ENCODE peak calls at places on chromosomes 2 and 18, in ten cellular contexts. T, W, G, O, J, L, C, N, F and V are unnamed samples.

GRCh38 chr18:12776821-12777471 is 74.1 kb downstream of the PSMG2 start:
- DNase-seq in T (no peak), W (peak), G (no peak), O (no peak), J (no peak), L (no peak), C (no peak), N (no peak), F (no peak), V (no peak)

GRCh38 chr18:23532848-23533247 is 29.5 kb downstream of the RMC1 start:
- DNase-seq in T (no peak), W (peak), G (no peak), O (peak), J (no peak), L (no peak), C (no peak), N (no peak), F (no peak), V (no peak)

GRCh38 chr2:58221909-58222308 is 19.2 kb downstream of the FANCL start:
- DNase-seq in T (no peak), W (no peak), G (no peak), O (peak), J (no peak), L (no peak), C (peak), N (peak), F (no peak), V (no peak)

GRCh38 chr18:9404565-9405060 is 70.0 kb downstream of the TWSG1 start:
- DNase-seq in T (no peak), W (no peak), G (peak), O (peak), J (no peak), L (peak), C (peak), N (no peak), F (peak), V (no peak)

GRCh38 chr2:115364078-115364477 is 921.6 kb downstream of the DPP10 start:
- DNase-seq in T (no peak), W (no peak), G (peak), O (no peak), J (no peak), L (no peak), C (peak), N (peak), F (no peak), V (no peak)

GRCh38 chr2:28956415-28956826 is 24.7 kb upstream of the TOGARAM2 start:
- DNase-seq in T (no peak), W (peak), G (peak), O (peak), J (peak), L (no peak), C (peak), N (peak), F (peak), V (peak)

GRCh38 chr2:138329591-138329990 is 172.0 kb upstream of the SPOPL start:
- DNase-seq in T (no peak), W (no peak), G (no peak), O (no peak), J (no peak), L (no peak), C (no peak), N (no peak), F (no peak), V (peak)

GRCh38 chr2:241030333-241030680 is 31.9 kb downstream of the SNED1 start:
- DNase-seq in T (no peak), W (no peak), G (no peak), O (no peak), J (no peak), L (no peak), C (no peak), N (no peak), F (no peak), V (no peak)

GRCh38 chr18:69469444-69469919 is 68.8 kb downstream of the DOK6 start:
- DNase-seq in T (no peak), W (peak), G (no peak), O (peak), J (no peak), L (no peak), C (peak), N (peak), F (peak), V (no peak)

GRCh38 chr2:86274265-86274917 is 63.0 kb downstream of the REEP1 start:
- DNase-seq in T (no peak), W (no peak), G (peak), O (peak), J (no peak), L (no peak), C (peak), N (peak), F (peak), V (no peak)

GRCh38 chr2:34107811-34108210 is 508.7 kb upstream of the FAM98A start:
- DNase-seq in T (no peak), W (no peak), G (peak), O (no peak), J (no peak), L (no peak), C (no peak), N (no peak), F (no peak), V (no peak)

DNA sequence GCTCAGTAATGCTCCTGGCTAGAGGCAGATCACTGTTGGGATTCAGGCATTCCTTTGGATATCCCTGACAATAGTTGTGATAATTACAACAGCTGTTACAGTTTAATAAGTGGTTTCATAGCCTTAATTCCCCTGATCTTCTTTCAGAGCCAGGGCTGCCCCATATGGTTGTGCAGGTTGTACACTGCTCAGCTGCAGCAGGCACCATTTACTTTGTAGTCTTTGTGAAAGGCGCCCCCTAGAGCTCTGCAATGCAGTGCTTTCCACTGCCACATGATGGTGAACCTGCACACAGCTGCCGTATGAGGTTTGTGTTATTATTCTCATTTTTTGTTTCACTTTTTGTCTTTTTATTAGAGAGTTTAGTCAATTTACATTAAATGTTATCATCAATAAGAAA is 239.1 kb downstream of the KCNS3 start:
- DNase-seq in T (no peak), W (peak), G (peak), O (peak), J (peak), L (no peak), C (peak), N (peak), F (peak), V (peak)
- TF ChIP-seq CTCF in T (no peak), W (no peak), G (peak), O (peak), J (no peak), L (no peak), C (peak), N (peak), F (peak), V (peak)

GRCh38 chr2:212991120-212991519 is 160.3 kb downstream of the IKZF2 start:
- DNase-seq in T (no peak), W (no peak), G (no peak), O (no peak), J (no peak), L (no peak), C (no peak), N (no peak), F (peak), V (no peak)

GRCh38 chr2:212990697-212991096 is 160.7 kb downstream of the IKZF2 start:
- DNase-seq in T (no peak), W (no peak), G (no peak), O (no peak), J (no peak), L (no peak), C (no peak), N (peak), F (peak), V (no peak)

GRCh38 chr2:212984129-212984528 is 167.3 kb downstream of the IKZF2 start:
- DNase-seq in T (no peak), W (no peak), G (no peak), O (peak), J (no peak), L (no peak), C (no peak), N (no peak), F (no peak), V (no peak)

DNA sequence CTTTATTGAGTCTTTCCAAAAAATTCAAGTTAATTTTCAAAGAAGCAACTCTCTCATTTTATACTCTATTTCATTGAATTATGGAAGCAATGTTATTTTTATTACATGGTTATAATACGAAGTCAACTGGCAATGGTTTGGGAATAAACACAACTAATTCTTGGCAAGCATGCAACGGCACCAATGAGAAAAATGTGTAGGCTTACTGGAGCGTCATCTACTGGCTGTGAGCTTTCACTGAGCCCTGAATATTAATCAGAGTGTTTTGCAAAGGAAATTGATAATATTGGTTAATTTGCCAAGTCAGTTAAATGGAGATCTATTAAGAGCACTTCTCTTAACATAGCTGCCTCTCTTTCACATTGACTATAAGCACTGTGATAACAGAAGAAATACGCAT is 163.9 kb downstream of the IKZF2 start:
- DNase-seq in T (no peak), W (no peak), G (no peak), O (no peak), J (no peak), L (no peak), C (no peak), N (no peak), F (no peak), V (no peak)
- TF ChIP-seq CTCF in T (no peak), W (no peak), G (peak), O (no peak), J (no peak), L (no peak), C (no peak), N (no peak), F (no peak), V (no peak)

GRCh38 chr2:14257801-14258507 is 374.6 kb upstream of the LRATD1 start:
- DNase-seq in T (no peak), W (no peak), G (peak), O (no peak), J (no peak), L (no peak), C (no peak), N (no peak), F (no peak), V (no peak)

GRCh38 chr2:14261771-14262170 is 370.7 kb upstream of the LRATD1 start:
- DNase-seq in T (no peak), W (no peak), G (peak), O (no peak), J (no peak), L (no peak), C (no peak), N (no peak), F (no peak), V (no peak)

DNA sequence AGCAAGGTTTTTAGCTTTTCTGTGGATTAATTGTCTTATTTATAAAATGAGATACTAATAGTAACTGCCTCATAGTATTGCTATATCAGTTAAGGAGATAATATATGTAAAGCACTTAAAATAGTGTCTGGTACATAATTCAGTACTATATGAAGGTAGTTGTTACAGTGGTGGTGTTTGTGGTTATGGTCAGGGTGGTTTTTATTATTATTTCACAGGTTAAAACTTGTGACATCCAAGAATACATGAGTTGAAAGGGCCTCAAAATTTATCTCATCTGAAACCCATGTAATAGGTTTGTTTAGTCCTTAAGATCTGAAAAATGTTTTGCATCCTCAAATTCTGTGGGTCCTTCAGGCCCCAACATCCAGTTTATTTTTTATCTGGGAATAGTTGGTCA is 369.5 kb upstream of the LRATD1 start:
- DNase-seq in T (no peak), W (no peak), G (no peak), O (no peak), J (no peak), L (no peak), C (no peak), N (no peak), F (no peak), V (no peak)
- TF ChIP-seq CTCF in T (no peak), W (no peak), G (no peak), O (no peak), J (no peak), L (no peak), C (no peak), N (no peak), F (no peak), V (no peak)

GRCh38 chr2:101580528-101580927 is 105.6 kb upstream of the RFX8 start:
- DNase-seq in T (no peak), W (no peak), G (no peak), O (no peak), J (no peak), L (no peak), C (no peak), N (no peak), F (no peak), V (no peak)

GRCh38 chr2:101578671-101579070 is 103.8 kb upstream of the RFX8 start:
- DNase-seq in T (no peak), W (no peak), G (no peak), O (no peak), J (no peak), L (no peak), C (no peak), N (no peak), F (no peak), V (no peak)

GRCh38 chr2:101581675-101582299 is 106.9 kb upstream of the RFX8 start:
- DNase-seq in T (no peak), W (no peak), G (no peak), O (no peak), J (no peak), L (no peak), C (no peak), N (no peak), F (no peak), V (no peak)

GRCh38 chr2:101574622-101575021 is 99.7 kb upstream of the RFX8 start:
- DNase-seq in T (no peak), W (no peak), G (no peak), O (no peak), J (no peak), L (no peak), C (no peak), N (no peak), F (no peak), V (no peak)

DNA sequence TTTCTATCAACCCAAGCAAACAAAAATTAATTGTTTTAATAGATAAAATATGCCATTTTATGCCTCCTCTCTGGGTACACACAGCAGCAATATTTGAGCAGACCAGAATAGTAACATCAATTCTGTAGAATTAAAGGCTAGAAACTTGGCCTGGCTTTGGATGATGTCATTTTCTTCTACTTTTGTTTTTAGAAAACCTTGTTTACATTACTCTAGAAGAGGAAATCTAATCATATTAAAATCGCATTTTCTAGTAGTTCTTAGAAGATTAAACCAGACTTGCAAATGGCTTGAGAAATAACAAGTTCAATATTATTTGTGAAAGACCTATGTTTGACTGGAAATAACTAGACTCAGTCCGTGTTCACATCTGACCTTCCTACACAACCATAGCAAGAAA is 102.3 kb upstream of the RFX8 start:
- DNase-seq in T (no peak), W (no peak), G (no peak), O (no peak), J (no peak), L (no peak), C (no peak), N (peak), F (no peak), V (no peak)
- TF ChIP-seq CTCF in T (no peak), W (no peak), G (no peak), O (no peak), J (no peak), L (no peak), C (no peak), N (no peak), F (no peak), V (no peak)

GRCh38 chr2:199459286-199460100 is 1.8 kb upstream of the SATB2 start:
- DNase-seq in T (no peak), W (peak), G (peak), O (peak), J (peak), L (peak), C (peak), N (peak), F (peak), V (peak)
- TF ChIP-seq CTCF in T (no peak), W (no peak), G (no peak), O (no peak), J (no peak), L (no peak), C (peak), N (no peak), F (no peak), V (peak)

DNA sequence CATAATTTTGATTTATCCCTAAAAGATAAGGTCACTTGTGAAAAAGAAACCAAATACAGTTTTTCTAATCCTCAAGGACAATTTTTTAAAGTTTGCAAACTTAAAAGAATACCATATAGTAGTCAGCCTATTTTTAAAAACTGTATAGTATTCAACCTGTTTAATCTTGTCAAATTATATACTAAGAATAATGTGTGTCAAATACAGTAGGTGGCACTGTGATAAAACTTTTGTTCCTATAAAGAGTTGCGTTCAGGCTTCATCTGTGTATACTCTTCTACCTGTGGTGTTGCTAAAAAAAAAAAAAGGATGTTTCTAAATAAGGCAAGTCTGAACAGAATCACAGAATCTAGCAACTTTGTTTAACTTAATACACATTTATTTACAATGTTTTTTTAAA is 68.6 kb downstream of the CCDC138 start:
- DNase-seq in T (no peak), W (no peak), G (peak), O (peak), J (no peak), L (no peak), C (peak), N (peak), F (peak), V (no peak)
- TF ChIP-seq CTCF in T (no peak), W (no peak), G (peak), O (no peak), J (no peak), L (peak), C (no peak), N (peak), F (no peak), V (peak)

DNA sequence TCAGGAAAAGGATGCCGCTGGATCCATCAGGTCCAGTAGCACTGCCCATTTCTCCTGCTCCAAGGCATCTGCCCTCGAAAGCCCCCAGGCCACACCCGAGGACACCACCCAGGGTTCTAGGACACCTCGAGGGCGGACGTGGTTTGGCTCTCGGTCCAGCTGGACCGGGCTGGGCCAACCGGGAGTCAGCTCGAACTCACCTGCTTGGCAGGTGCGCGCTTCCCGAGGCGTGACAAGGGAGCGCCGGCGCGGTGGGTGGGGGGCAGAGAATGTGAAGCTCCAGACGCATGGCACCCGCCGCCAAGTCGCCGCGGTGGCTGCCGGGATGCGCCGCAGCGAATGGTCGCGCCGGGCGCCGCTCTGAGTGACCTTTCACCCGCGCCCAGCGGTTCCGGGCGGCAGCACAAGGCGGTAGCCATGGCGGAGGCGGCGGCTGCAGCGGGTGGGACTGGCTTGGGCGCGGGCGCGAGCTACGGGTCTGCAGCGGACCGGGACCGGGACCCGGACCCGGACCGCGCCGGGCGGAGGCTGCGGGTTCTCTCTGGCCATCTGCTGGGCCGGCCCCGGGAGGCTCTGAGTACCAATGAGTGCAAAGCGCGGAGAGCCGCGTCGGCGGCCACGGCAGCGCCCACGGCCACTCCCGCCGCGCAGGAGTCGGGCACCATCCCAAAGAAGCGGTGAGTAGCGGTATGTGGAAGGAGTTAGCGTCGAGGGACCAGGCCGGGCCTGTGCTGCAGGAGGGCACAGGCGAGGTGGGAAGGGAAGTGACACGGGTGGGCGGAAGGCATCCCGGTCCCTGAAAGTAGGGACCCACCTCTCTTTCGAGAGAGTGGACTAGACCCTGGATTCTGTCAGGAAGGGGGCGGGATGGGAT is at the start of gene AGPS:
- DNase-seq in T (peak), W (peak), G (peak), O (peak), J (peak), L (peak), C (peak), N (peak), F (peak), V (peak)
- TF ChIP-seq CTCF in T (no peak), W (peak), G (no peak), O (peak), J (no peak), L (no peak), C (no peak), N (no peak), F (peak), V (peak)

GRCh38 chr2:20755132-20755800 is 67.6 kb downstream of the LDAH start:
- DNase-seq in T (no peak), W (peak), G (no peak), O (peak), J (no peak), L (no peak), C (no peak), N (peak), F (no peak), V (no peak)
- TF ChIP-seq CTCF in T (no peak), W (no peak), G (peak), O (peak), J (no peak), L (no peak), C (no peak), N (peak), F (no peak), V (no peak)

DNA sequence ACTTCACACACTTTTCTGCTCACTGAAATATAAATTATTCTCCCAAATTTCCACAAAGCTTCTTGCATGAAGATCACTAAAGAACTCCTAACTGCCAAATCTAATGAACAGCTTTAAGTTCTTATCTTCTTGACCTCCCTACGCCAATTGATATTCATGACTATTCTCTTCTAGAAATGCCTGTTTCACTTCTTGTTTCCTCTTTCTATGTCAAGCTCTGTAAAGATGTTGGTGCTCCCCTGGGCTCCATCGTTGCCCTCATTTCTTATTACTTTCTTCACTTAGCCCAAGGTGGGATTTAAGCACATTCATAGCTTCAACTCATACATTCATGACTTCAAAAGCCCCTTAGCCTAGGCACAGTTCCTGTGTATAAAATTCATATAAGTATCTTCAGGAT is 9.2 kb upstream of the ANTXR1 start:
- DNase-seq in T (no peak), W (no peak), G (no peak), O (no peak), J (no peak), L (no peak), C (no peak), N (no peak), F (no peak), V (no peak)
- TF ChIP-seq CTCF in T (no peak), W (no peak), G (no peak), O (no peak), J (no peak), L (no peak), C (no peak), N (no peak), F (no peak), V (no peak)

GRCh38 chr2:69167469-69167822 is 154.5 kb downstream of the ANTXR1 start:
- DNase-seq in T (no peak), W (no peak), G (no peak), O (no peak), J (no peak), L (no peak), C (no peak), N (no peak), F (no peak), V (no peak)
- TF ChIP-seq CTCF in T (no peak), W (no peak), G (no peak), O (no peak), J (no peak), L (no peak), C (no peak), N (no peak), F (no peak), V (no peak)